ENCODE peak calls at places on chromosomes 3 and 15, in five cellular contexts. K, R, D, I and Q are unnamed samples.

GRCh38 chr15:67384761-67385160 is 130.2 kb downstream of the IQCH start:
- DNase-seq in K (no peak), R (no peak), D (no peak), I (no peak), Q (no peak)

GRCh38 chr15:55649058-55649423 is 60.9 kb upstream of the PYGO1 start:
- DNase-seq in K (peak; percentile 29), R (no peak), D (no peak), I (peak; percentile 57), Q (no peak)

GRCh38 chr3:157467165-157467564 is 30.5 kb downstream of the PTX3 start:
- DNase-seq in K (no peak), R (no peak), D (no peak), I (peak; percentile 43), Q (no peak)

GRCh38 chr15:47434641-47435040 is 282.7 kb upstream of the SEMA6D start:
- DNase-seq in K (no peak), R (no peak), D (no peak), I (no peak), Q (no peak)

GRCh38 chr3:37872413-37873160 is 10.9 kb downstream of the CTDSPL start:
- DNase-seq in K (peak; percentile 44), R (no peak), D (no peak), I (no peak), Q (no peak)

GRCh38 chr3:10137178-10137577 is 4.4 kb upstream of the VHL start:
- DNase-seq in K (peak; percentile 29), R (no peak), D (no peak), I (peak; percentile 15), Q (no peak)

GRCh38 chr3:32484437-32484836 is 18.2 kb downstream of the CMTM6 start:
- DNase-seq in K (no peak), R (no peak), D (no peak), I (no peak), Q (no peak)

GRCh38 chr3:39133093-39133490 is 20.3 kb downstream of the CSRNP1 start:
- DNase-seq in K (no peak), R (no peak), D (no peak), I (peak; percentile 35), Q (no peak)

GRCh38 chr15:76982356-76982755 is 12.6 kb upstream of the PSTPIP1 start:
- DNase-seq in K (no peak), R (no peak), D (no peak), I (no peak), Q (no peak)

GRCh38 chr15:67178569-67179210 is 75.8 kb downstream of the AAGAB start:
- DNase-seq in K (peak; percentile 79), R (no peak), D (peak; percentile 81), I (peak; percentile 79), Q (peak; percentile 94)

GRCh38 chr3:165518346-165518745 is 318.9 kb downstream of the BCHE start:
- DNase-seq in K (peak; percentile 18), R (no peak), D (peak; percentile 31), I (no peak), Q (no peak)

GRCh38 chr3:11764931-11765363 is 81.7 kb downstream of the TAMM41 start:
- DNase-seq in K (peak; percentile 92), R (no peak), D (no peak), I (peak; percentile 92), Q (peak; percentile 49)

GRCh38 chr15:40454904-40455391 is 14.2 kb downstream of the BAHD1 start:
- DNase-seq in K (peak; percentile 83), R (no peak), D (no peak), I (peak; percentile 67), Q (peak; percentile 68)

GRCh38 chr3:9785602-9786001 is 6.7 kb downstream of the TADA3 start:
- DNase-seq in K (no peak), R (no peak), D (no peak), I (no peak), Q (no peak)

GRCh38 chr3:106294121-106294520 is 425.3 kb upstream of the CBLB start:
- DNase-seq in K (no peak), R (no peak), D (no peak), I (no peak), Q (no peak)

GRCh38 chr3:186320862-186321568 is 41.0 kb downstream of the DGKG start:
- DNase-seq in K (peak; percentile 96), R (no peak), D (no peak), I (peak; percentile 33), Q (peak; percentile 42)

GRCh38 chr3:26365706-26366105 is 256.9 kb upstream of the LRRC3B start:
- DNase-seq in K (peak; percentile 74), R (no peak), D (no peak), I (no peak), Q (no peak)

GRCh38 chr15:76576526-76577279 is 240.1 kb downstream of the ISL2 start:
- DNase-seq in K (no peak), R (peak; percentile 25), D (peak; percentile 39), I (no peak), Q (peak; percentile 84)

GRCh38 chr3:141900343-141900742 is 23.9 kb downstream of the ATP1B3 start:
- DNase-seq in K (no peak), R (no peak), D (no peak), I (no peak), Q (no peak)

GRCh38 chr3:187497037-187497436 is 128.9 kb downstream of the RTP4 start:
- DNase-seq in K (no peak), R (no peak), D (no peak), I (no peak), Q (no peak)

GRCh38 chr3:181913254-181913653 is 201.5 kb downstream of the SOX2 start:
- DNase-seq in K (peak; percentile 93), R (no peak), D (no peak), I (peak; percentile 79), Q (no peak)

GRCh38 chr15:67307156-67307555 is 52.6 kb downstream of the IQCH start:
- DNase-seq in K (peak; percentile 31), R (no peak), D (no peak), I (peak; percentile 2), Q (no peak)

GRCh38 chr3:12303532-12303931 is 14.7 kb downstream of the PPARG start:
- DNase-seq in K (peak; percentile 83), R (no peak), D (no peak), I (peak; percentile 55), Q (no peak)

GRCh38 chr3:117059054-117059989 is 349.7 kb downstream of the TUSC7 start:
- DNase-seq in K (peak; percentile 54), R (no peak), D (peak; percentile 52), I (peak; percentile 34), Q (no peak)

GRCh38 chr3:72907851-72908620 is 20.2 kb downstream of the GXYLT2 start:
- DNase-seq in K (peak; percentile 66), R (peak; percentile 47), D (no peak), I (peak; percentile 60), Q (peak; percentile 66)

GRCh38 chr3:23292432-23292831 is 89.3 kb downstream of the UBE2E2 start:
- DNase-seq in K (no peak), R (no peak), D (no peak), I (no peak), Q (no peak)

GRCh38 chr15:39786444-39787056 is 3.9 kb upstream of the FSIP1 start:
- DNase-seq in K (peak; percentile 58), R (no peak), D (peak; percentile 61), I (peak; percentile 83), Q (no peak)

GRCh38 chr15:62742409-62743171 is 300.0 kb upstream of the TPM1 start:
- DNase-seq in K (peak; percentile 71), R (peak; percentile 50), D (peak; percentile 75), I (peak; percentile 63), Q (peak; percentile 97)

GRCh38 chr15:51738553-51738952 is 1.1 kb upstream of the LYSMD2 start:
- DNase-seq in K (no peak), R (no peak), D (peak; percentile 38), I (no peak), Q (no peak)
- H3K4me3 ChIP-seq in K (no peak overlapping the region), R (no peak overlapping the region), D (no peak overlapping the region), I (no peak overlapping the region), Q (no peak overlapping the region)

DNA sequence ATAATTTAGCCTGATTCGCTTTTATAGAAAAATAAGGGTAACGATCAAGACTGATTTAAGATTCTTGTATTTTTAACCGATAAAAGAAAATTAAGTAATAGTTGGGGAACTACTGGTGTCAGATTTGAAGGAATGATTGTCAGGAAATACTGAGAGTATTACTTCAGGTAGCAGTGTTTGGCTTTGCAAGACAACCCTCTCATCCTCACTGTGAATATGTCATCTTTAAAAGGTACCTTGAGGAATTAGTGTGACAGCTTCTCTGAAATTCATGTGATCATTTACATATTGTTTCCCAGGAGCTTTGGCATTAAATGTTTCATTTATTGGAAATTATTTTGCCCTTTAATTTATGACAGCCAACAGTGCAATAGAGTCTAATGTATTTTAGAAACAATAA is 3.3 kb downstream of the CHL1 start:
- DNase-seq in K (no peak), R (no peak), D (no peak), I (no peak), Q (no peak)
- H3K27me3 ChIP-seq in K (peaks cover 19% of the 10 kb centered on the region), R (no peaks in the 10 kb centered on the region), D (peaks cover 81% of the 10 kb centered on the region), I (peaks cover 32% of the 10 kb centered on the region), Q (peaks cover 27% of the 10 kb centered on the region)

GRCh38 chr15:79283252-79284048 is 928 bp downstream of the ANKRD34C start:
- DNase-seq in K (no peak), R (no peak), D (peak; percentile 92), I (peak; percentile 22), Q (peak; percentile 41)
- H3K4me3 ChIP-seq in K (no peak overlapping the region), R (no peak overlapping the region), D (no peak overlapping the region), I (no peak overlapping the region), Q (no peak overlapping the region)

GRCh38 chr3:170056710-170057454 is 19.1 kb downstream of the GPR160 start:
- DNase-seq in K (peak; percentile 29), R (no peak), D (no peak), I (no peak), Q (no peak)
- H3K27me3 ChIP-seq in K (no peaks in the 10 kb centered on the region), R (no peaks in the 10 kb centered on the region), D (no peaks in the 10 kb centered on the region), I (no peaks in the 10 kb centered on the region), Q (no peaks in the 10 kb centered on the region)

GRCh38 chr15:41502787-41503668 is 9.4 kb downstream of the ITPKA start:
- DNase-seq in K (no peak), R (no peak), D (no peak), I (no peak), Q (no peak)
- H3K4me3 ChIP-seq in K (no peak overlapping the region), R (peak overlapping the region; percentile 62), D (no peak overlapping the region), I (no peak overlapping the region), Q (no peak overlapping the region)

GRCh38 chr15:73840771-73841170 is 32.6 kb upstream of the TBC1D21 start:
- DNase-seq in K (no peak), R (no peak), D (no peak), I (no peak), Q (no peak)

GRCh38 chr15:73845507-73845906 is 27.9 kb upstream of the TBC1D21 start:
- DNase-seq in K (no peak), R (no peak), D (no peak), I (no peak), Q (no peak)

GRCh38 chr15:73841756-73842590 is 31.4 kb upstream of the TBC1D21 start:
- DNase-seq in K (no peak), R (no peak), D (peak; percentile 19), I (no peak), Q (peak; percentile 53)

GRCh38 chr15:73844356-73844755 is 29.0 kb upstream of the TBC1D21 start:
- DNase-seq in K (no peak), R (no peak), D (no peak), I (no peak), Q (no peak)

GRCh38 chr15:73843787-73844186 is 29.6 kb upstream of the TBC1D21 start:
- DNase-seq in K (no peak), R (no peak), D (no peak), I (no peak), Q (no peak)
- H3K27me3 ChIP-seq in K (peaks cover 8% of the 10 kb centered on the region), R (no peaks in the 10 kb centered on the region), D (peaks cover 11% of the 10 kb centered on the region), I (peaks cover 67% of the 10 kb centered on the region), Q (peaks cover 21% of the 10 kb centered on the region)